ENCODE peak calls at places on chromosomes 12 and 14, in four cellular contexts. One of them, this sample, is unnamed.

GRCh38 chr12:104348283-104348993 is 44.9 kb downstream of the EID3 start:
- DNase-seq in kidney epithelial cell: no peak
- DNase-seq in spleen: no peak
- DNase-seq in WERI-Rb-1: no peak
- DNase-seq in this sample: no peak

GRCh38 chr14:21768116-21768874 is 94.7 kb upstream of the OR4E1 start:
- DNase-seq in spleen: no peak
- DNase-seq in kidney epithelial cell: no peak
- DNase-seq in WERI-Rb-1: no peak
- DNase-seq in this sample: peak; percentile 41

GRCh38 chr12:94771199-94771598 is 120.8 kb upstream of the TMCC3 start:
- DNase-seq in WERI-Rb-1: no peak
- DNase-seq in spleen: no peak
- DNase-seq in kidney epithelial cell: no peak
- DNase-seq in this sample: no peak

GRCh38 chr14:73739899-73740685 is 25.9 kb upstream of the PNMA1 start:
- DNase-seq in spleen: peak; percentile 70
- DNase-seq in kidney epithelial cell: no peak
- DNase-seq in WERI-Rb-1: no peak
- DNase-seq in this sample: no peak

GRCh38 chr14:74459289-74459946 is 33.4 kb upstream of the SYNDIG1L start:
- DNase-seq in spleen: no peak
- DNase-seq in kidney epithelial cell: peak; percentile 2
- DNase-seq in WERI-Rb-1: peak; percentile 85
- DNase-seq in this sample: no peak

GRCh38 chr12:29957835-29958234 is 174.1 kb upstream of the TMTC1 start:
- DNase-seq in WERI-Rb-1: no peak
- DNase-seq in spleen: no peak
- DNase-seq in kidney epithelial cell: no peak
- DNase-seq in this sample: no peak

GRCh38 chr12:124352839-124353238 is 57.9 kb downstream of the RFLNA start:
- DNase-seq in kidney epithelial cell: no peak
- DNase-seq in WERI-Rb-1: no peak
- DNase-seq in spleen: no peak
- DNase-seq in this sample: no peak

GRCh38 chr14:28381656-28382055 is 384.9 kb upstream of the FOXG1 start:
- DNase-seq in kidney epithelial cell: no peak
- DNase-seq in WERI-Rb-1: no peak
- DNase-seq in spleen: no peak
- DNase-seq in this sample: no peak

GRCh38 chr12:130799051-130799450 is 40.0 kb downstream of the STX2 start:
- DNase-seq in spleen: no peak
- DNase-seq in WERI-Rb-1: no peak
- DNase-seq in kidney epithelial cell: no peak
- DNase-seq in this sample: no peak

GRCh38 chr14:67425603-67426002 is 13.6 kb upstream of the PLEK2 start:
- DNase-seq in kidney epithelial cell: no peak
- DNase-seq in WERI-Rb-1: no peak
- DNase-seq in spleen: no peak
- DNase-seq in this sample: no peak

GRCh38 chr12:94802796-94803195 is 152.4 kb upstream of the TMCC3 start:
- DNase-seq in kidney epithelial cell: no peak
- DNase-seq in WERI-Rb-1: no peak
- DNase-seq in spleen: no peak
- DNase-seq in this sample: no peak

GRCh38 chr12:129622566-129622965 is 281.3 kb downstream of the TMEM132D start:
- DNase-seq in kidney epithelial cell: no peak
- DNase-seq in WERI-Rb-1: no peak
- DNase-seq in spleen: no peak
- DNase-seq in this sample: no peak

GRCh38 chr12:73083736-73084135 is 811.6 kb downstream of the TRHDE start:
- DNase-seq in kidney epithelial cell: no peak
- DNase-seq in WERI-Rb-1: no peak
- DNase-seq in spleen: no peak
- DNase-seq in this sample: no peak

GRCh38 chr14:95477411-95478089 is 38.9 kb downstream of the SYNE3 start:
- DNase-seq in kidney epithelial cell: no peak
- DNase-seq in WERI-Rb-1: no peak
- DNase-seq in spleen: no peak
- DNase-seq in this sample: no peak

GRCh38 chr12:95674088-95674595 is 116.4 kb downstream of the NTN4 start:
- DNase-seq in kidney epithelial cell: no peak
- DNase-seq in spleen: no peak
- DNase-seq in WERI-Rb-1: no peak
- DNase-seq in this sample: no peak

GRCh38 chr12:79682593-79682992 is 8.2 kb downstream of the PAWR start:
- DNase-seq in kidney epithelial cell: no peak
- DNase-seq in WERI-Rb-1: no peak
- DNase-seq in spleen: no peak
- DNase-seq in this sample: no peak

GRCh38 chr12:76277480-76277879 is 70.7 kb downstream of the BBS10 start:
- DNase-seq in spleen: no peak
- DNase-seq in kidney epithelial cell: peak; percentile 67
- DNase-seq in WERI-Rb-1: no peak
- DNase-seq in this sample: no peak

GRCh38 chr12:70040141-70040540 is 203.1 kb upstream of the CNOT2 start:
- DNase-seq in kidney epithelial cell: no peak
- DNase-seq in WERI-Rb-1: no peak
- DNase-seq in spleen: no peak
- DNase-seq in this sample: no peak

GRCh38 chr12:120669055-120669828 is 17.7 kb upstream of the MLEC start:
- DNase-seq in spleen: peak; percentile 63
- DNase-seq in WERI-Rb-1: peak; percentile 60
- DNase-seq in kidney epithelial cell: no peak
- DNase-seq in this sample: no peak

GRCh38 chr14:102560436-102561261 is 31.8 kb upstream of the RCOR1 start:
- DNase-seq in kidney epithelial cell: no peak
- DNase-seq in spleen: no peak
- DNase-seq in WERI-Rb-1: no peak
- DNase-seq in this sample: no peak

GRCh38 chr12:6200266-6201198 is at the start of gene CD9:
- DNase-seq in kidney epithelial cell: no peak
- DNase-seq in WERI-Rb-1: peak; percentile 58
- DNase-seq in spleen: no peak
- DNase-seq in this sample: no peak

GRCh38 chr14:44316647-44317432 is 190.2 kb downstream of the FSCB start:
- DNase-seq in kidney epithelial cell: peak; percentile 98
- DNase-seq in spleen: no peak
- DNase-seq in WERI-Rb-1: no peak
- DNase-seq in this sample: no peak

GRCh38 chr14:76923422-76924362 is 97.5 kb downstream of the LRRC74A start:
- DNase-seq in spleen: no peak
- DNase-seq in WERI-Rb-1: no peak
- DNase-seq in kidney epithelial cell: no peak
- DNase-seq in this sample: no peak

GRCh38 chr12:62256408-62257079 is 3.7 kb upstream of the USP15 start:
- DNase-seq in spleen: no peak
- DNase-seq in WERI-Rb-1: no peak
- DNase-seq in kidney epithelial cell: no peak
- DNase-seq in this sample: no peak

GRCh38 chr14:62062645-62063044 is 300.4 kb downstream of the SNAPC1 start:
- DNase-seq in kidney epithelial cell: no peak
- DNase-seq in WERI-Rb-1: no peak
- DNase-seq in spleen: no peak
- DNase-seq in this sample: no peak

GRCh38 chr12:264269-264668 is 1.6 kb upstream of the SLC6A13 start:
- DNase-seq in kidney epithelial cell: no peak
- DNase-seq in WERI-Rb-1: no peak
- DNase-seq in spleen: no peak
- DNase-seq in this sample: no peak
- H3K27me3 ChIP-seq in kidney epithelial cell: no peaks in the 10 kb centered on the region
- H3K27me3 ChIP-seq in WERI-Rb-1: no peaks in the 10 kb centered on the region
- H3K27me3 ChIP-seq in spleen: no peaks in the 10 kb centered on the region
- H3K27me3 ChIP-seq in this sample: no peaks in the 10 kb centered on the region

GRCh38 chr14:60266021-60266937 is 17.3 kb downstream of the PPM1A start:
- DNase-seq in spleen: no peak
- DNase-seq in WERI-Rb-1: peak; percentile 36
- DNase-seq in kidney epithelial cell: no peak
- DNase-seq in this sample: peak; percentile 12

GRCh38 chr14:60265163-60265562 is 16.1 kb downstream of the PPM1A start:
- DNase-seq in spleen: no peak
- DNase-seq in kidney epithelial cell: no peak
- DNase-seq in WERI-Rb-1: no peak
- DNase-seq in this sample: no peak
- H3K36me3 ChIP-seq in spleen: no peaks in the 10 kb centered on the region
- H3K36me3 ChIP-seq in kidney epithelial cell: no peaks in the 10 kb centered on the region
- H3K36me3 ChIP-seq in WERI-Rb-1: no peaks in the 10 kb centered on the region
- H3K36me3 ChIP-seq in this sample: no peaks in the 10 kb centered on the region

GRCh38 chr12:34400986-34401658 is 378.8 kb downstream of the ALG10 start:
- DNase-seq in kidney epithelial cell: no peak
- DNase-seq in spleen: peak; percentile 50
- DNase-seq in WERI-Rb-1: peak; percentile 2
- DNase-seq in this sample: no peak

GRCh38 chr12:34401659-34402227 is 379.4 kb downstream of the ALG10 start:
- DNase-seq in kidney epithelial cell: no peak
- DNase-seq in WERI-Rb-1: peak; percentile 1
- DNase-seq in spleen: peak; percentile 63
- DNase-seq in this sample: no peak

GRCh38 chr12:34402899-34403705 is 380.8 kb downstream of the ALG10 start:
- DNase-seq in WERI-Rb-1: peak; percentile 0
- DNase-seq in spleen: peak; percentile 68
- DNase-seq in kidney epithelial cell: no peak
- DNase-seq in this sample: no peak

GRCh38 chr12:34403706-34404376 is 381.5 kb downstream of the ALG10 start:
- DNase-seq in kidney epithelial cell: no peak
- DNase-seq in WERI-Rb-1: no peak
- DNase-seq in spleen: peak; percentile 51
- DNase-seq in this sample: no peak

DNA sequence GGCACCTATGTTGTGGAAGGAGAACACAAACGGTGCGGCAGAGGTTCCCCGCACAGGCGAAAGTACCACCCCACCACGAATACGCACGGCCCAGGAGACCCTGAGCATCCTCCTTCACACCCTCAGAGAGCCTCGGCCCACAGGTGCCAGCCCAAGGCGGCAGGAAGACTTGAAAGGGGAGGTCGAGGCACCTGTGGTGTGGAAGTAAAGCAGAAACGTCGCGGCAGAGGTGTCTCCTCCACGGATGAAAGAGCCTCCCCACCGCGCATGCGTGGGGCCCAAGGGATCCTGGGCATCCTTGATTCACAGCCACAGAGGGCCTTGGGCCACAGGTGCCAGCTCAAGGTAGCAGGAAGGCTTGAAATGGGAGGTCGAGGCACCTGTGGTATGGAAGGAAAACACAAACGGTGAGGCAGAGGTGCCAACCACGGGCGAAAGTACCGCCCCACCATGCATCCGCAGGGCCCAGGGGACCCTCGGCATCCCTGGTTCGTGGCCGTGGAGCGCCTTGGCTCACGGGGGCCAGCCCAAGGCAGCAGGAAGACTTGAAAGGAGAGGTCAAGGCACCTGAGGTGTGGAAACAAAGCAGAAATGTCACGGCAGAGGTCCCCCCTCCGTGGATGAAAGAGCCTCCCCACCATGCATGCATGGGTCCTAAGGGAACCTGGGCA is 380.1 kb downstream of the ALG10 start:
- DNase-seq in spleen: peak; percentile 48
- DNase-seq in WERI-Rb-1: peak; percentile 0
- DNase-seq in kidney epithelial cell: no peak
- DNase-seq in this sample: no peak
- H3K27me3 ChIP-seq in spleen: no peaks in the 10 kb centered on the region
- H3K27me3 ChIP-seq in WERI-Rb-1: peaks cover 68% of the 10 kb centered on the region
- H3K27me3 ChIP-seq in kidney epithelial cell: no peaks in the 10 kb centered on the region
- H3K27me3 ChIP-seq in this sample: no peaks in the 10 kb centered on the region

DNA sequence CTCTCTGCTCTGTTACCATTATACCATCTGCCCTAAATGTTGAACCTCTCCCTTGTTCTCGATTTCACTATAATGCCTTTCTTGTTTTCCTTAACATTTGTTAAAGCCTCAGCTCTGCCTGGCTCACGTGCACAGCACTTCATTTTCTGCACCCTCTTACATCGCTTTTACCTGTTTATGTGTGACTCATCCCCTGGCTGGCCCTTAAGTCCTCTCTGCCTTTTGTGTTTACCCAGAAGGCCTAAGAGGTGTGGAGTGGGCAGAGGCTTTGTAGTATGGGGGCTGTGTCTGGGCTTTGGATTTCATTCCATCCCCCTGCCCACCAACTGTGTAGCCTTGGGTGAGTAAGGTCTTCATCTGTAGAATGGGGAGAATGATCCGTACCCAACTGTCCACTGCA is 36.5 kb downstream of the UBE3B start:
- DNase-seq in WERI-Rb-1: no peak
- DNase-seq in spleen: no peak
- DNase-seq in kidney epithelial cell: no peak
- DNase-seq in this sample: no peak
- H3K36me3 ChIP-seq in WERI-Rb-1: peaks cover 40% of the 10 kb centered on the region
- H3K36me3 ChIP-seq in spleen: no peaks in the 10 kb centered on the region
- H3K36me3 ChIP-seq in kidney epithelial cell: peaks cover 1% of the 10 kb centered on the region
- H3K36me3 ChIP-seq in this sample: peaks cover 84% of the 10 kb centered on the region

GRCh38 chr12:53944209-53944608 is 5.6 kb downstream of the HOXC13 start:
- DNase-seq in kidney epithelial cell: no peak
- DNase-seq in WERI-Rb-1: no peak
- DNase-seq in spleen: no peak
- DNase-seq in this sample: no peak
- H3K27me3 ChIP-seq in kidney epithelial cell: peaks cover 77% of the 10 kb centered on the region
- H3K27me3 ChIP-seq in WERI-Rb-1: peaks cover 37% of the 10 kb centered on the region
- H3K27me3 ChIP-seq in spleen: peaks cover 94% of the 10 kb centered on the region
- H3K27me3 ChIP-seq in this sample: peaks cover 17% of the 10 kb centered on the region

GRCh38 chr12:50442178-50442908 is 41.7 kb downstream of the LARP4 start:
- DNase-seq in spleen: no peak
- DNase-seq in kidney epithelial cell: no peak
- DNase-seq in WERI-Rb-1: no peak
- DNase-seq in this sample: no peak
- H3K36me3 ChIP-seq in spleen: peaks cover 2% of the 10 kb centered on the region
- H3K36me3 ChIP-seq in kidney epithelial cell: peaks cover 1% of the 10 kb centered on the region
- H3K36me3 ChIP-seq in WERI-Rb-1: peaks cover 73% of the 10 kb centered on the region
- H3K36me3 ChIP-seq in this sample: peaks cover 53% of the 10 kb centered on the region

DNA sequence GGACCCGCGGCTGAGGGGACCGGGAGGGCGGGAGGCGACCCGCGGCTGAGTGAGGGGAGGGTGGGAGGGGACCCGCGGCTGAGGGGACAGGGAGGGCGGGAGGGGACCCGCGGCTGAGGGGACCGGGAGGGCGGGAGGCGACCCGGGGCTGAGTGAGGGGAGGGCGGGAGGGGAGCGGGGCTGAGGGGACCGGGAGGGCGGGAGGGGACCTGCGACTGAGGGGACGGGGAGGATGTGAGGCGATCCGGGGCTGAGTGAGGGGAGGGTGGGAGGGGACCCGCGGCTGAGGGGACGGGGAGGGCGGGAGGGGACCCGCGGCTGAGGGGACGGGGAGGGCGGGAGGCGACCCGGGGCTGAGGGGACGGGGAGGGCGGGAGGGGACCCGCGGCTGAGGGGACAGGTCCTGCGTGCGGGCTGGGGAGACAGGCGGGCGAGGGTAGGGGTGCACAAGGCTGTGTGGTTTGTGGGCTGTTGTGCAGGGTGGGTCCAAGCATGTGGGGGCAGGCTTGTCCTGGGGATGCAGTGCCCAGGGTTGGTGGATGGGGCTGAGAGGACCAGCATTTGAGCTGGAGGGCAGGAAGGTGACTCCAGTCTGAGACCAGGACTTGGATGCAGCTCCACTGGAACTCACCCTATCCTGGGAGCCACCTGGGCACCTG is 9.2 kb downstream of the PLD4 start:
- DNase-seq in kidney epithelial cell: no peak
- DNase-seq in spleen: no peak
- DNase-seq in WERI-Rb-1: no peak
- DNase-seq in this sample: no peak
- H3K27me3 ChIP-seq in kidney epithelial cell: peaks cover 45% of the 10 kb centered on the region
- H3K27me3 ChIP-seq in spleen: peaks cover 3% of the 10 kb centered on the region
- H3K27me3 ChIP-seq in WERI-Rb-1: no peaks in the 10 kb centered on the region
- H3K27me3 ChIP-seq in this sample: no peaks in the 10 kb centered on the region